ENCODE peak calls at places on chromosomes 7 and 10, in five cellular contexts. R is PC-3, Z is chondrocyte, U is fibroblast of mammary gland, A is CD14-positive monocyte. G is an unnamed sample.

GRCh38 chr10:61100882-61101281 is 156.9 kb upstream of the RHOBTB1 start:
- DNase-seq in R (no peak), Z (no peak), U (no peak), A (no peak), G (no peak)

GRCh38 chr10:73953665-73954064 is 42.7 kb downstream of the PLAU start:
- DNase-seq in R (no peak), Z (no peak), U (peak), A (no peak), G (no peak)

GRCh38 chr10:122362031-122362592 is 12.4 kb upstream of the PLEKHA1 start:
- DNase-seq in R (no peak), Z (no peak), U (no peak), A (no peak), G (no peak)

GRCh38 chr10:95456486-95456885 is 104.7 kb downstream of the SORBS1 start:
- DNase-seq in R (no peak), Z (no peak), U (no peak), A (no peak), G (no peak)

GRCh38 chr10:121244791-121245190 is 353.5 kb downstream of the FGFR2 start:
- DNase-seq in R (no peak), Z (no peak), U (no peak), A (no peak), G (no peak)

GRCh38 chr10:6737080-6737641 is 157.1 kb upstream of the PRKCQ start:
- DNase-seq in R (peak), Z (no peak), U (peak), A (no peak), G (no peak)

GRCh38 chr10:133257489-133258065 is 19.1 kb downstream of the ADAM8 start:
- DNase-seq in R (peak), Z (no peak), U (peak), A (no peak), G (peak)

GRCh38 chr10:944034-944831 is 12.7 kb upstream of the LARP4B start:
- DNase-seq in R (no peak), Z (no peak), U (peak), A (peak), G (peak)

GRCh38 chr7:99447943-99448342 is 9.2 kb downstream of the CPSF4 start:
- DNase-seq in R (peak), Z (no peak), U (no peak), A (no peak), G (no peak)

GRCh38 chr10:127161482-127161881 is 34.9 kb downstream of the INSYN2A start:
- DNase-seq in R (no peak), Z (no peak), U (no peak), A (no peak), G (no peak)

GRCh38 chr10:48406204-48406603 is 99.7 kb downstream of the MAPK8 start:
- DNase-seq in R (peak), Z (no peak), U (peak), A (no peak), G (peak)

GRCh38 chr7:50475340-50475739 is 25.2 kb upstream of the FIGNL1 start:
- DNase-seq in R (no peak), Z (no peak), U (no peak), A (no peak), G (no peak)

GRCh38 chr7:114225784-114226183 is 188.8 kb upstream of the FOXP2 start:
- DNase-seq in R (no peak), Z (no peak), U (no peak), A (no peak), G (no peak)

GRCh38 chr7:128211626-128212025 is 29.5 kb upstream of the LEP start:
- DNase-seq in R (no peak), Z (peak), U (no peak), A (no peak), G (no peak)

GRCh38 chr7:75962607-75963382 is 31.6 kb downstream of the TMEM120A start:
- DNase-seq in R (no peak), Z (no peak), U (peak), A (no peak), G (peak)

GRCh38 chr7:102270176-102270887 is 16.3 kb upstream of the SH2B2 start:
- DNase-seq in R (no peak), Z (no peak), U (no peak), A (peak), G (no peak)

GRCh38 chr7:7099584-7100014 is 82.7 kb upstream of the C1GALT1 start:
- DNase-seq in R (peak), Z (no peak), U (peak), A (no peak), G (peak)

GRCh38 chr10:123379156-123379555 is 225.0 kb downstream of the BUB3 start:
- DNase-seq in R (no peak), Z (no peak), U (no peak), A (no peak), G (no peak)

GRCh38 chr10:13815766-13816165 is 229.0 kb downstream of the PRPF18 start:
- DNase-seq in R (peak), Z (no peak), U (peak), A (no peak), G (peak)

GRCh38 chr7:78197447-78197846 is 398.9 kb downstream of the PHTF2 start:
- DNase-seq in R (no peak), Z (no peak), U (peak), A (no peak), G (peak)

GRCh38 chr10:92969151-92969550 is 91.4 kb upstream of the CYP26C1 start:
- DNase-seq in R (no peak), Z (no peak), U (peak), A (no peak), G (peak)

GRCh38 chr10:65720901-65721300 is 1204.9 kb upstream of the LRRTM3 start:
- DNase-seq in R (no peak), Z (no peak), U (no peak), A (no peak), G (no peak)

GRCh38 chr7:74725840-74726239 is 48.0 kb upstream of the NCF1 start:
- DNase-seq in R (no peak), Z (no peak), U (no peak), A (no peak), G (no peak)

GRCh38 chr10:24513155-24513554 is 210.5 kb downstream of the ARHGAP21 start:
- DNase-seq in R (peak), Z (no peak), U (peak), A (no peak), G (no peak)
- TF ChIP-seq CTCF in R (peak), Z (peak), U (peak), A (no peak), G (peak)

GRCh38 chr7:2357165-2357564 is 2.5 kb downstream of the EIF3B start:
- DNase-seq in R (peak), Z (no peak), U (peak), A (no peak), G (no peak)

GRCh38 chr7:2358968-2359527 is 4.4 kb downstream of the EIF3B start:
- DNase-seq in R (no peak), Z (no peak), U (no peak), A (no peak), G (no peak)

GRCh38 chr7:2362385-2363088 is 7.9 kb downstream of the EIF3B start:
- DNase-seq in R (no peak), Z (no peak), U (no peak), A (no peak), G (no peak)

GRCh38 chr7:2360791-2361190 is 6.2 kb downstream of the EIF3B start:
- DNase-seq in R (no peak), Z (no peak), U (peak), A (no peak), G (no peak)

GRCh38 chr7:2359610-2360009 is 5.0 kb downstream of the EIF3B start:
- DNase-seq in R (no peak), Z (no peak), U (no peak), A (no peak), G (no peak)
- TF ChIP-seq CTCF in R (no peak), Z (no peak), U (no peak), A (no peak), G (no peak)

GRCh38 chr7:81743665-81744064 is 26.2 kb downstream of the HGF start:
- DNase-seq in R (no peak), Z (no peak), U (no peak), A (no peak), G (no peak)

GRCh38 chr7:81744389-81744788 is 25.5 kb downstream of the HGF start:
- DNase-seq in R (no peak), Z (no peak), U (no peak), A (no peak), G (no peak)

GRCh38 chr7:81736088-81736487 is 33.8 kb downstream of the HGF start:
- DNase-seq in R (peak), Z (no peak), U (peak), A (no peak), G (no peak)

GRCh38 chr7:81743201-81743600 is 26.6 kb downstream of the HGF start:
- DNase-seq in R (no peak), Z (no peak), U (no peak), A (no peak), G (no peak)

GRCh38 chr7:81740403-81740802 is 29.4 kb downstream of the HGF start:
- DNase-seq in R (no peak), Z (no peak), U (no peak), A (no peak), G (no peak)
- TF ChIP-seq CTCF in R (no peak), Z (no peak), U (no peak), A (no peak), G (no peak)

GRCh38 chr7:156998988-156999610 is 11.4 kb downstream of the MNX1 start:
- DNase-seq in R (no peak), Z (peak), U (no peak), A (no peak), G (no peak)

GRCh38 chr7:156999611-157000046 is 10.8 kb downstream of the MNX1 start:
- DNase-seq in R (no peak), Z (peak), U (no peak), A (no peak), G (no peak)

GRCh38 chr7:157001920-157002818 is 8.3 kb downstream of the MNX1 start:
- DNase-seq in R (no peak), Z (no peak), U (no peak), A (no peak), G (no peak)

GRCh38 chr7:157000741-157001653 is 9.5 kb downstream of the MNX1 start:
- DNase-seq in R (no peak), Z (no peak), U (no peak), A (no peak), G (no peak)

DNA sequence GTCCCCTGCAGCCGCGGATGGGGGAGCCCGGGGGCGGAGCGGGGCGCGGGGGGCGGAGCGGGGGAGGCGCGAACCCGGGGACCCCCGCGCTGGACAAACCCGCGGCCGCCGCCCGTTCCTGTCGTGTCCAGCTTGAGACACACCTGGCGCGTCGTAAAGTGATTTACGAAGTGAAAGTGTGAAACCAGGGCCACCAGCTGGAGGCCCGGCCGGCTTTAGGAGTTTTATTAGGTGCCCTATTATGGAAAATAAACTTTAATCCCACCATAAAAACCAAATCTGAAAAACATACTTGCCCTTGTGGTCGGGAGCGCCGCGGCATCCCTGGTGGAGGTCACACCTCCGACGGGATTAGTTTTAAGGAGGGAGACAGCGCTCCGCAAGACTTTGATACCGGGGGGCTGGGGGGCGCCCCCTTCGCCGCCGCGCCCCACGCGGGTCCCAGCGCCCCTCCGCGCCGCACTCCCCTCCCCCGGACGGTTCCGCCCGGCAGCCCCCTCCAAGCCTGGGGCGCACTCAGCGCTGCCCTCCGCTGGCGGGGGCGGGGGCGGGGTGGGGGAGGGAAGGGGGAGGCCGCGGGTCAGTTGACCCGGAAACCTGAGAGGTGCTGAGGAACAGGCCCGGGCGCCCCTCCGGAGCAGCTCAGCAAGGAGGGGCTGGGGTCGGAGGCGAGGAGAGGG is 10.3 kb downstream of the MNX1 start:
- DNase-seq in R (no peak), Z (peak), U (no peak), A (no peak), G (no peak)
- TF ChIP-seq CTCF in R (no peak), Z (peak), U (no peak), A (no peak), G (no peak)

GRCh38 chr10:52778511-52779392 is 6.2 kb upstream of the MBL2 start:
- DNase-seq in R (peak), Z (no peak), U (peak), A (no peak), G (peak)
- TF ChIP-seq CTCF in R (peak), Z (peak), U (peak), A (peak), G (peak)

GRCh38 chr10:89853796-89854195 is 152.4 kb downstream of the KIF20B start:
- DNase-seq in R (no peak), Z (no peak), U (no peak), A (no peak), G (no peak)
- TF ChIP-seq CTCF in R (no peak), Z (peak), U (peak), A (no peak), G (peak)

GRCh38 chr10:43667317-43667731 is 18.6 kb upstream of the ZNF32 start:
- DNase-seq in R (no peak), Z (no peak), U (peak), A (no peak), G (no peak)
- TF ChIP-seq CTCF in R (no peak), Z (peak), U (peak), A (no peak), G (peak)

GRCh38 chr10:24553051-24553612 is 170.6 kb downstream of the ARHGAP21 start:
- DNase-seq in R (peak), Z (no peak), U (no peak), A (no peak), G (no peak)

GRCh38 chr10:24554036-24554435 is 169.7 kb downstream of the ARHGAP21 start:
- DNase-seq in R (no peak), Z (no peak), U (no peak), A (no peak), G (no peak)

GRCh38 chr10:24550680-24551079 is 173.0 kb downstream of the ARHGAP21 start:
- DNase-seq in R (no peak), Z (no peak), U (no peak), A (no peak), G (no peak)

GRCh38 chr10:24551161-24551560 is 172.5 kb downstream of the ARHGAP21 start:
- DNase-seq in R (peak), Z (no peak), U (no peak), A (no peak), G (no peak)

DNA sequence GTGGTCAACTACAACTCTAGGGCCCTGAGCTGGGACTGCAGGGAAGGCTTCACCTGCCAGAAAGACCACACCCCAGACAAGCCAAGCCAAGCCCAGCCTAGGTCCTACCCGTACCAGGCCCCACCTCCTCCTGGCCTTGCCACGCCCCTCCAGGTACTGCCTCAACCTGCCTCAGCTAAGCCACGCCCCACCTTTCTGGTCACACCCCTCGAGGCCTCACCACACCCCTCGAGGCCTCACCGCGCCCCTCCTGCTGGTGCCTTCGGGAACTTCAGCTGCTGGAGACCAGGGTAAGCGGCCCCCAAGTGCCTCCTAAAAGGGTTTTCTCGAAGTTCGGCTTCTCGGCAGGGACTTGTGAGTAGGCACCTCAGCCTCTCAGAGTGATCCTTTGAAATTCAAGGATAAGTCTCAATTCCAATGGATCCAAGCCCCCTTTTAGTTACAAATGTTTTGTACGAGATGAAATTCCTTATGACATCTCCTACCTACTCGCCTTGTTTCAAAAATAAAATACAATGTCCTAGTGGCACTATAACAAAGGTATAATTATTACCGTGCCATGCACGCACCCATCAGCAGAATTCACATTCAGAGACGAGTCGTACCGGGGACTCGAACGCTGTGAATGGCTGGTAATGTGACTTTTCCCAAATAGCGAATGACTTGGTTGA is 171.2 kb downstream of the ARHGAP21 start:
- DNase-seq in R (peak), Z (no peak), U (no peak), A (no peak), G (no peak)
- TF ChIP-seq CTCF in R (peak), Z (peak), U (peak), A (no peak), G (peak)

DNA sequence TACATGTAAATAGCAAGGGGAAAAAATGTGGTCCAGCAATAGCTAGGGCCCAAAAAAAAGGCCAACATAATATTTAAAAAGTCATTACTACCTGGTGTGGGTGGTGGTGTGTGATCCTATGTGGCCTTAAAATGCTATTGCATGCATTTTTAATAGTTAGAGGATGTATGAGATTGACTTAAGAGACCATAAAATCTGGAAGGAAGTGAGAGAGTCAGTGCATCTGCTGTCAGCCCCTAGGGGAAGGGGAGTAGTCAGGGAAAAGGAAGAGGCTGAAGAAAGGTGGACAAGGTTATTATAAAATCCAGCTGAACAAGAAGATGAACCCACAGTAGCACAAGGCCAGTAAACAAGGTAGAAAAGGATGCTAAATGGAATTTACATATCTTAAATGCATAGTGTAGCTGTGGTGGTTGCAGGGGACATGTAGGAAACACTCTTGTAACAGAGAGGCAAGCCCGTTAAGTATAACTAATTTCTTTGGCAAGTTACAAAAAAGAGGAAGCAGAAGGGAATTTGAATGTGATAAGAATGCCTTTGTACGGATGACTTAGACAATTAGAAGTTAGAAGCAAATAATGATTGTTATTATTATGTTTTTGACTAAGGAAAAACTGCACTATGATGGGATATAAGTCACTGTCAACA is 11.9 kb upstream of the NDUFA5 start:
- DNase-seq in R (no peak), Z (no peak), U (no peak), A (no peak), G (no peak)
- TF ChIP-seq CTCF in R (no peak), Z (no peak), U (no peak), A (no peak), G (no peak)

G was measured in HFFc6.